ENCODE peak calls at places on chromosomes 12 and 14, in six cellular contexts. One of them, this sample, is unnamed.
A peak's percentile ranks its signal among the peaks of the same experiment; 100 is the strongest.

GRCh38 chr14:52220924-52221802 is 46.3 kb upstream of the PTGDR start:
- DNase-seq in D721Med: no peak
- DNase-seq in astrocyte: no peak
- DNase-seq in bronchial epithelial cell: no peak
- DNase-seq in hepatocyte: no peak
- DNase-seq in adrenal gland: no peak
- DNase-seq in this sample: no peak

GRCh38 chr12:103742349-103742784 is 98.7 kb downstream of the NT5DC3 start:
- DNase-seq in D721Med: no peak
- DNase-seq in astrocyte: peak; percentile 10
- DNase-seq in bronchial epithelial cell: peak; percentile 27
- DNase-seq in hepatocyte: no peak
- DNase-seq in adrenal gland: peak; percentile 37
- DNase-seq in this sample: no peak

GRCh38 chr14:78359581-78359980 is 189.4 kb downstream of the NRXN3 start:
- DNase-seq in D721Med: no peak
- DNase-seq in astrocyte: no peak
- DNase-seq in bronchial epithelial cell: no peak
- DNase-seq in hepatocyte: no peak
- DNase-seq in adrenal gland: no peak
- DNase-seq in this sample: no peak

GRCh38 chr14:39122330-39123138 is 8.4 kb downstream of the GEMIN2 start:
- DNase-seq in D721Med: no peak
- DNase-seq in astrocyte: no peak
- DNase-seq in bronchial epithelial cell: no peak
- DNase-seq in hepatocyte: no peak
- DNase-seq in adrenal gland: no peak
- DNase-seq in this sample: no peak

GRCh38 chr12:5059358-5059757 is 15.7 kb downstream of the KCNA5 start:
- DNase-seq in D721Med: no peak
- DNase-seq in astrocyte: no peak
- DNase-seq in bronchial epithelial cell: no peak
- DNase-seq in hepatocyte: no peak
- DNase-seq in adrenal gland: no peak
- DNase-seq in this sample: no peak

GRCh38 chr12:96094201-96094600 is 58.8 kb upstream of the LTA4H start:
- DNase-seq in D721Med: no peak
- DNase-seq in astrocyte: no peak
- DNase-seq in bronchial epithelial cell: peak; percentile 88
- DNase-seq in hepatocyte: no peak
- DNase-seq in adrenal gland: no peak
- DNase-seq in this sample: peak; percentile 42

GRCh38 chr14:54026671-54027070 is 70.0 kb upstream of the BMP4 start:
- DNase-seq in D721Med: no peak
- DNase-seq in astrocyte: no peak
- DNase-seq in bronchial epithelial cell: peak; percentile 12
- DNase-seq in hepatocyte: peak; percentile 65
- DNase-seq in adrenal gland: no peak
- DNase-seq in this sample: no peak

GRCh38 chr14:70416322-70416716 is 571 bp downstream of the SYNJ2BP start:
- DNase-seq in D721Med: no peak
- DNase-seq in astrocyte: peak; percentile 2
- DNase-seq in bronchial epithelial cell: no peak
- DNase-seq in hepatocyte: no peak
- DNase-seq in adrenal gland: no peak
- DNase-seq in this sample: no peak

GRCh38 chr12:127398026-127398715 is 868.8 kb upstream of the TMEM132C start:
- DNase-seq in D721Med: no peak
- DNase-seq in astrocyte: peak; percentile 8
- DNase-seq in bronchial epithelial cell: no peak
- DNase-seq in hepatocyte: no peak
- DNase-seq in adrenal gland: no peak
- DNase-seq in this sample: no peak

GRCh38 chr12:26748412-26748740 is 84.6 kb downstream of the ITPR2 start:
- DNase-seq in D721Med: no peak
- DNase-seq in astrocyte: no peak
- DNase-seq in bronchial epithelial cell: no peak
- DNase-seq in hepatocyte: no peak
- DNase-seq in adrenal gland: no peak
- DNase-seq in this sample: no peak

GRCh38 chr12:100576311-100577036 is 3.0 kb downstream of the GAS2L3 start:
- DNase-seq in D721Med: no peak
- DNase-seq in astrocyte: peak; percentile 78
- DNase-seq in bronchial epithelial cell: peak; percentile 89
- DNase-seq in hepatocyte: peak; percentile 50
- DNase-seq in adrenal gland: no peak
- DNase-seq in this sample: no peak

GRCh38 chr12:128449146-128449894 is 182.3 kb downstream of the TMEM132C start:
- DNase-seq in D721Med: no peak
- DNase-seq in astrocyte: no peak
- DNase-seq in bronchial epithelial cell: peak; percentile 27
- DNase-seq in hepatocyte: no peak
- DNase-seq in adrenal gland: no peak
- DNase-seq in this sample: no peak

GRCh38 chr12:127150028-127150427 is 1116.9 kb upstream of the TMEM132C start:
- DNase-seq in D721Med: no peak
- DNase-seq in astrocyte: no peak
- DNase-seq in bronchial epithelial cell: no peak
- DNase-seq in hepatocyte: no peak
- DNase-seq in adrenal gland: no peak
- DNase-seq in this sample: no peak

GRCh38 chr12:130429656-130430505 is 92.2 kb downstream of the PIWIL1 start:
- DNase-seq in D721Med: no peak
- DNase-seq in astrocyte: no peak
- DNase-seq in bronchial epithelial cell: no peak
- DNase-seq in hepatocyte: no peak
- DNase-seq in adrenal gland: no peak
- DNase-seq in this sample: no peak

GRCh38 chr14:26261368-26262122 is 336.3 kb downstream of the NOVA1 start:
- DNase-seq in D721Med: no peak
- DNase-seq in astrocyte: no peak
- DNase-seq in bronchial epithelial cell: no peak
- DNase-seq in hepatocyte: no peak
- DNase-seq in adrenal gland: no peak
- DNase-seq in this sample: no peak

GRCh38 chr12:120175537-120175936 is 19.0 kb downstream of the GCN1 start:
- DNase-seq in D721Med: no peak
- DNase-seq in astrocyte: no peak
- DNase-seq in bronchial epithelial cell: no peak
- DNase-seq in hepatocyte: no peak
- DNase-seq in adrenal gland: no peak
- DNase-seq in this sample: no peak

GRCh38 chr14:89489796-89490506 is 72.9 kb upstream of the FOXN3 start:
- DNase-seq in D721Med: no peak
- DNase-seq in astrocyte: no peak
- DNase-seq in bronchial epithelial cell: no peak
- DNase-seq in hepatocyte: no peak
- DNase-seq in adrenal gland: peak; percentile 31
- DNase-seq in this sample: no peak

GRCh38 chr12:64273527-64274403 is 51.7 kb upstream of the KICS2 start:
- DNase-seq in D721Med: no peak
- DNase-seq in astrocyte: no peak
- DNase-seq in bronchial epithelial cell: peak; percentile 38
- DNase-seq in hepatocyte: peak; percentile 15
- DNase-seq in adrenal gland: peak; percentile 23
- DNase-seq in this sample: no peak

GRCh38 chr14:91890291-91890749 is 23.0 kb upstream of the TC2N start:
- DNase-seq in D721Med: no peak
- DNase-seq in astrocyte: peak; percentile 75
- DNase-seq in bronchial epithelial cell: no peak
- DNase-seq in hepatocyte: no peak
- DNase-seq in adrenal gland: no peak
- DNase-seq in this sample: no peak

GRCh38 chr12:57760347-57760982 is 5.6 kb downstream of the MARCHF9 start:
- DNase-seq in D721Med: no peak
- DNase-seq in astrocyte: no peak
- DNase-seq in bronchial epithelial cell: no peak
- DNase-seq in hepatocyte: no peak
- DNase-seq in adrenal gland: no peak
- DNase-seq in this sample: no peak
- TF ChIP-seq CTCF in D721Med: no peak
- TF ChIP-seq CTCF in astrocyte: no peak
- TF ChIP-seq CTCF in bronchial epithelial cell: no peak
- TF ChIP-seq CTCF in hepatocyte: no peak
- TF ChIP-seq CTCF in adrenal gland: no peak
- TF ChIP-seq CTCF in this sample: no peak

GRCh38 chr12:117538926-117539325 is 177.5 kb upstream of the NOS1 start:
- DNase-seq in D721Med: no peak
- DNase-seq in astrocyte: no peak
- DNase-seq in bronchial epithelial cell: no peak
- DNase-seq in hepatocyte: no peak
- DNase-seq in adrenal gland: no peak
- DNase-seq in this sample: no peak

GRCh38 chr12:117540011-117540410 is 178.6 kb upstream of the NOS1 start:
- DNase-seq in D721Med: no peak
- DNase-seq in astrocyte: no peak
- DNase-seq in bronchial epithelial cell: no peak
- DNase-seq in hepatocyte: no peak
- DNase-seq in adrenal gland: no peak
- DNase-seq in this sample: no peak

GRCh38 chr12:117533687-117534086 is 172.3 kb upstream of the NOS1 start:
- DNase-seq in D721Med: no peak
- DNase-seq in astrocyte: no peak
- DNase-seq in bronchial epithelial cell: no peak
- DNase-seq in hepatocyte: no peak
- DNase-seq in adrenal gland: no peak
- DNase-seq in this sample: no peak

GRCh38 chr12:117538032-117538690 is 176.7 kb upstream of the NOS1 start:
- DNase-seq in D721Med: no peak
- DNase-seq in astrocyte: no peak
- DNase-seq in bronchial epithelial cell: no peak
- DNase-seq in hepatocyte: no peak
- DNase-seq in adrenal gland: peak; percentile 48
- DNase-seq in this sample: no peak
- TF ChIP-seq CTCF in D721Med: no peak
- TF ChIP-seq CTCF in astrocyte: no peak
- TF ChIP-seq CTCF in bronchial epithelial cell: no peak
- TF ChIP-seq CTCF in hepatocyte: no peak
- TF ChIP-seq CTCF in adrenal gland: no peak
- TF ChIP-seq CTCF in this sample: no peak

GRCh38 chr14:96263347-96264199 is 7.6 kb downstream of the BDKRB1 start:
- DNase-seq in D721Med: no peak
- DNase-seq in astrocyte: no peak
- DNase-seq in bronchial epithelial cell: no peak
- DNase-seq in hepatocyte: no peak
- DNase-seq in adrenal gland: no peak
- DNase-seq in this sample: no peak

GRCh38 chr14:96267336-96267735 is 11.3 kb downstream of the BDKRB1 start:
- DNase-seq in D721Med: no peak
- DNase-seq in astrocyte: peak; percentile 64
- DNase-seq in bronchial epithelial cell: peak; percentile 95
- DNase-seq in hepatocyte: peak; percentile 65
- DNase-seq in adrenal gland: no peak
- DNase-seq in this sample: no peak

GRCh38 chr14:96265387-96265786 is 9.4 kb downstream of the BDKRB1 start:
- DNase-seq in D721Med: no peak
- DNase-seq in astrocyte: no peak
- DNase-seq in bronchial epithelial cell: peak; percentile 36
- DNase-seq in hepatocyte: no peak
- DNase-seq in adrenal gland: no peak
- DNase-seq in this sample: no peak

GRCh38 chr14:96264200-96264553 is 8.2 kb downstream of the BDKRB1 start:
- DNase-seq in D721Med: no peak
- DNase-seq in astrocyte: no peak
- DNase-seq in bronchial epithelial cell: no peak
- DNase-seq in hepatocyte: no peak
- DNase-seq in adrenal gland: no peak
- DNase-seq in this sample: no peak

DNA sequence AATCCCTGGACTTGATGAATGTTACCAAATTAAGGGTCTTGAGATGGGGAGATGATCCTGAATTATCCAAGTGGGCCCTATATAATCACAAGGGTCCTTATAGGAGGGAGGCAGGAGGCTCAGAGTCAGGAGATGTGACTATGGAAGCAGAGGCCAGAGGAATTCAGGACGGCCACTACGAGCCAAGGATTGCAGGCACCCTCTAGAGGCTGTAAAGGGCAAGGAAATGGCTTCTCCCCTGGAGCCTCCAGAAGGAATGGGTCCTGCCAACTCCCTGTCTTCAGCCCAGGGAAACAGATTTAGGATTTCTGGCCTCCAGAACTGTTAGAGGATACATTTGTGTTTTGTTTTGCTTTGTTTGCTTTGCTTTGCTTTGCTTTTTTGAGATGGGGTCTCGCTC is 8.8 kb downstream of the BDKRB1 start:
- DNase-seq in D721Med: no peak
- DNase-seq in astrocyte: peak; percentile 25
- DNase-seq in bronchial epithelial cell: no peak
- DNase-seq in hepatocyte: no peak
- DNase-seq in adrenal gland: no peak
- DNase-seq in this sample: no peak
- TF ChIP-seq CTCF in D721Med: peak; percentile 12
- TF ChIP-seq CTCF in astrocyte: peak; percentile 34
- TF ChIP-seq CTCF in bronchial epithelial cell: peak; percentile 33
- TF ChIP-seq CTCF in hepatocyte: peak; percentile 27
- TF ChIP-seq CTCF in adrenal gland: no peak
- TF ChIP-seq CTCF in this sample: no peak

GRCh38 chr14:77139540-77140342 is 1.9 kb downstream of the ZDHHC22 start:
- DNase-seq in D721Med: peak; percentile 69
- DNase-seq in astrocyte: no peak
- DNase-seq in bronchial epithelial cell: no peak
- DNase-seq in hepatocyte: peak; percentile 64
- DNase-seq in adrenal gland: no peak
- DNase-seq in this sample: no peak

GRCh38 chr14:77142289-77142814 is 761 bp upstream of the ZDHHC22 start:
- DNase-seq in D721Med: peak; percentile 70
- DNase-seq in astrocyte: no peak
- DNase-seq in bronchial epithelial cell: no peak
- DNase-seq in hepatocyte: no peak
- DNase-seq in adrenal gland: no peak
- DNase-seq in this sample: no peak

GRCh38 chr14:77141592-77142288 is at the start of gene ZDHHC22:
- DNase-seq in D721Med: peak; percentile 60
- DNase-seq in astrocyte: no peak
- DNase-seq in bronchial epithelial cell: no peak
- DNase-seq in hepatocyte: no peak
- DNase-seq in adrenal gland: no peak
- DNase-seq in this sample: no peak

GRCh38 chr14:77140343-77140936 is 1.2 kb downstream of the ZDHHC22 start:
- DNase-seq in D721Med: no peak
- DNase-seq in astrocyte: no peak
- DNase-seq in bronchial epithelial cell: no peak
- DNase-seq in hepatocyte: no peak
- DNase-seq in adrenal gland: no peak
- DNase-seq in this sample: no peak

DNA sequence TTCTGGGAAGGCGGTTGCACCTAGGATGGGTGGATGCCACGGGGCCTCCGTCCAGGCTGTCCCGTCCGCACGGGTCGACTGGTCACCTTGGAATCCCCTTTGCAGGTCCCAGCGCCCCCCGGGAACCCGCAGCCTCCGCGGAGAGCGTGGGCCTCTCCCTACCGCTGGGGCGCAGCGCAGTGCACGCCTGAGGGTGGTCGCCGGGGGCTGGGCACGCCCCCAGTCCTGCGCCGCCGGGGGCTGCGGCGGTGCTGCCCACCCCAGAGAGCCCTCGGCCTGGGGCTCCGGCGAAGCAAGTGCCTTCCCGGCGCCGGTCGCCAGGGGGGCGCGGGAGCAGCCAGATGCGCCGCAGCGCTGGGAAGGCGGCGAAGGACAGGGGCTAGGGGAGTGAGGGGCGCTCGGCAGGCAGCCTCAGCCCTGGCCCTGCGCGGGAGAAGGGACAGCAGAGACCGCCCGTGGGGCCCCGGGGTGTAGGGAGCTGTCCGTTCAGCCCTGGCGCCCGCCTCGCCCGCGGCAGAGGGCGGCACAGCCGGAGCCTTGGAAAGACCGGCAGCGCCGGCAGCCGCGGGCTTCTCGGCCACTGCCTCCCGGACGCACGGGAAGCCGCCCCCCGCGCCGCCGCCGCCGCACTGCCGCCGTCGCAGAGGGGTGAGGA is 527 bp downstream of the ZDHHC22 start:
- DNase-seq in D721Med: no peak
- DNase-seq in astrocyte: peak; percentile 23
- DNase-seq in bronchial epithelial cell: no peak
- DNase-seq in hepatocyte: peak; percentile 57
- DNase-seq in adrenal gland: no peak
- DNase-seq in this sample: no peak
- TF ChIP-seq CTCF in D721Med: peak; percentile 33
- TF ChIP-seq CTCF in astrocyte: no peak
- TF ChIP-seq CTCF in bronchial epithelial cell: peak; percentile 9
- TF ChIP-seq CTCF in hepatocyte: peak; percentile 34
- TF ChIP-seq CTCF in adrenal gland: no peak
- TF ChIP-seq CTCF in this sample: peak; percentile 7

This sample was measured in heart left ventricle.